ENCODE peak calls at places on chromosomes 16 and 17, in five cellular contexts. One of them, this sample, is unnamed. For H3K36me3, the result is how much of the 10 kb centered on the place peaks cover.

GRCh38 chr16:31487720-31488629 is 5.1 kb downstream of the SLC5A2 start:
- DNase-seq in left ventricle myocardium inferior: peak
- DNase-seq in uterus: no peak
- DNase-seq in fibroblast of lung: peak
- DNase-seq in colonic mucosa: peak
- DNase-seq in this sample: peak

GRCh38 chr17:66541461-66542182 is 239.2 kb downstream of the PRKCA start:
- DNase-seq in left ventricle myocardium inferior: no peak
- DNase-seq in uterus: no peak
- DNase-seq in fibroblast of lung: no peak
- DNase-seq in colonic mucosa: peak
- DNase-seq in this sample: no peak

GRCh38 chr16:4324871-4325740 is 9.2 kb downstream of the GLIS2 start:
- DNase-seq in left ventricle myocardium inferior: no peak
- DNase-seq in uterus: no peak
- DNase-seq in fibroblast of lung: no peak
- DNase-seq in colonic mucosa: no peak
- DNase-seq in this sample: no peak

GRCh38 chr17:79830303-79830702 is 8.9 kb downstream of the CBX4 start:
- DNase-seq in left ventricle myocardium inferior: no peak
- DNase-seq in uterus: no peak
- DNase-seq in fibroblast of lung: no peak
- DNase-seq in colonic mucosa: peak
- DNase-seq in this sample: no peak

GRCh38 chr17:72120878-72121163 is at the start of gene SOX9:
- DNase-seq in left ventricle myocardium inferior: peak
- DNase-seq in uterus: no peak
- DNase-seq in fibroblast of lung: peak
- DNase-seq in colonic mucosa: peak
- DNase-seq in this sample: peak

GRCh38 chr17:12048843-12049473 is 28.3 kb downstream of the MAP2K4 start:
- DNase-seq in left ventricle myocardium inferior: no peak
- DNase-seq in uterus: no peak
- DNase-seq in fibroblast of lung: no peak
- DNase-seq in colonic mucosa: no peak
- DNase-seq in this sample: no peak

GRCh38 chr16:1991135-1991551 is 1.4 kb downstream of the SYNGR3 start:
- DNase-seq in left ventricle myocardium inferior: no peak
- DNase-seq in uterus: no peak
- DNase-seq in fibroblast of lung: no peak
- DNase-seq in colonic mucosa: peak
- DNase-seq in this sample: no peak

GRCh38 chr16:54630284-54630967 is 300.2 kb upstream of the IRX5 start:
- DNase-seq in left ventricle myocardium inferior: no peak
- DNase-seq in uterus: no peak
- DNase-seq in fibroblast of lung: peak
- DNase-seq in colonic mucosa: no peak
- DNase-seq in this sample: peak

GRCh38 chr16:695355-696089 is 5.3 kb upstream of the WDR24 start:
- DNase-seq in left ventricle myocardium inferior: no peak
- DNase-seq in uterus: no peak
- DNase-seq in fibroblast of lung: no peak
- DNase-seq in colonic mucosa: peak
- DNase-seq in this sample: peak

GRCh38 chr16:67649494-67649931 is 4.6 kb downstream of the CARMIL2 start:
- DNase-seq in left ventricle myocardium inferior: no peak
- DNase-seq in uterus: no peak
- DNase-seq in fibroblast of lung: no peak
- DNase-seq in colonic mucosa: no peak
- DNase-seq in this sample: no peak

GRCh38 chr16:75130150-75130771 is 13.7 kb upstream of the LDHD start:
- DNase-seq in left ventricle myocardium inferior: no peak
- DNase-seq in uterus: no peak
- DNase-seq in fibroblast of lung: no peak
- DNase-seq in colonic mucosa: no peak
- DNase-seq in this sample: no peak

GRCh38 chr17:82943339-82943738 is 103.5 kb upstream of the ZNF750 start:
- DNase-seq in left ventricle myocardium inferior: peak
- DNase-seq in uterus: no peak
- DNase-seq in fibroblast of lung: no peak
- DNase-seq in colonic mucosa: no peak
- DNase-seq in this sample: no peak

GRCh38 chr16:75420987-75421819 is 12.1 kb downstream of the CFDP1 start:
- DNase-seq in left ventricle myocardium inferior: peak
- DNase-seq in uterus: peak
- DNase-seq in fibroblast of lung: peak
- DNase-seq in colonic mucosa: peak
- DNase-seq in this sample: peak

GRCh38 chr16:12833939-12834338 is 30.3 kb upstream of the CPPED1 start:
- DNase-seq in left ventricle myocardium inferior: no peak
- DNase-seq in uterus: no peak
- DNase-seq in fibroblast of lung: no peak
- DNase-seq in colonic mucosa: no peak
- DNase-seq in this sample: no peak

GRCh38 chr17:38743556-38744171 is 4.5 kb downstream of the PCGF2 start:
- DNase-seq in left ventricle myocardium inferior: no peak
- DNase-seq in uterus: no peak
- DNase-seq in fibroblast of lung: no peak
- DNase-seq in colonic mucosa: peak
- DNase-seq in this sample: no peak

GRCh38 chr17:66227212-66228045 is 1.8 kb downstream of the APOH start:
- DNase-seq in left ventricle myocardium inferior: no peak
- DNase-seq in uterus: no peak
- DNase-seq in fibroblast of lung: no peak
- DNase-seq in colonic mucosa: no peak
- DNase-seq in this sample: no peak

GRCh38 chr16:49755716-49756115 is 100.2 kb downstream of the ZNF423 start:
- DNase-seq in left ventricle myocardium inferior: no peak
- DNase-seq in uterus: no peak
- DNase-seq in fibroblast of lung: no peak
- DNase-seq in colonic mucosa: no peak
- DNase-seq in this sample: no peak

GRCh38 chr17:6753006-6753445 is 2.8 kb upstream of the XAF1 start:
- DNase-seq in left ventricle myocardium inferior: peak
- DNase-seq in uterus: peak
- DNase-seq in fibroblast of lung: peak
- DNase-seq in colonic mucosa: peak
- DNase-seq in this sample: peak

GRCh38 chr17:9054146-9054545 is 32.8 kb downstream of the NTN1 start:
- DNase-seq in left ventricle myocardium inferior: no peak
- DNase-seq in uterus: no peak
- DNase-seq in fibroblast of lung: no peak
- DNase-seq in colonic mucosa: no peak
- DNase-seq in this sample: no peak

GRCh38 chr17:71975998-71976649 is 144.7 kb upstream of the SOX9 start:
- DNase-seq in left ventricle myocardium inferior: peak
- DNase-seq in uterus: peak
- DNase-seq in fibroblast of lung: peak
- DNase-seq in colonic mucosa: peak
- DNase-seq in this sample: peak

GRCh38 chr17:57441270-57441600 is 184.9 kb downstream of the MSI2 start:
- DNase-seq in left ventricle myocardium inferior: no peak
- DNase-seq in uterus: no peak
- DNase-seq in fibroblast of lung: no peak
- DNase-seq in colonic mucosa: no peak
- DNase-seq in this sample: no peak

GRCh38 chr17:57444632-57445031 is 188.3 kb downstream of the MSI2 start:
- DNase-seq in left ventricle myocardium inferior: no peak
- DNase-seq in uterus: no peak
- DNase-seq in fibroblast of lung: no peak
- DNase-seq in colonic mucosa: no peak
- DNase-seq in this sample: no peak

GRCh38 chr17:57442401-57442823 is 186.1 kb downstream of the MSI2 start:
- DNase-seq in left ventricle myocardium inferior: no peak
- DNase-seq in uterus: no peak
- DNase-seq in fibroblast of lung: peak
- DNase-seq in colonic mucosa: no peak
- DNase-seq in this sample: no peak

GRCh38 chr17:57443781-57444180 is 187.5 kb downstream of the MSI2 start:
- DNase-seq in left ventricle myocardium inferior: no peak
- DNase-seq in uterus: no peak
- DNase-seq in fibroblast of lung: no peak
- DNase-seq in colonic mucosa: no peak
- DNase-seq in this sample: no peak

DNA sequence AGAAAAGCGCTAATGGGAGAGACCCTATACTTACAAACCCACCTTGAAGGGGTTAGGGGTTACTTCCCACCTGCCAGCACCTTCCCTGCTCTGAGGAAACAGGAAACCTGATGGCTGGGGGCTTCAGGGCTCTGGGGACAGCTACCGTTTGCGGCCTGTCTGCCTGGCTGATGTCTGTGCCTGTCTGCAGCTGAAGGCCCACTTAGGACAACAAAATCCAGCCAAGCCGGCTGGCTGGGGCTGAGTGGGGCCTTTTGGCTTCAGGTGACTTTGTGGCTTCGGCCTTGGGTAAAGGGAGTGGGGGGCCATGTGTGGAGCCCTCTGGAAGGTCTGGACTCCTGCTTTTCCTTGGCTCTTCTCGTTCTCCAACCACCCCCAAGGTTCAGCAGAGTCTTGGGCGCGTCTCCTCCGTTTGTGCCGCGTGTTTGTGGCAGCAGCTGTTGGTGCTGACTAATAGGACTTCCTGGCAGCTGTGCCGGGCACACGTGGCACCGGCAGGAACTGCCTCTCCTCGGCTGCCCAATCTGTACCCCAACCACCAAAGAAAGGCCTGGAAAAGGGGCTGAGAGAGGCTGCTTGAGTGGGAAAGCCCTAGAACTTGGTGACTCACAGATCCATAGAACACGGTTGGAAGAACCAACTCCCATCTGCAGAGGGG is 186.7 kb downstream of the MSI2 start:
- DNase-seq in left ventricle myocardium inferior: peak
- DNase-seq in uterus: no peak
- DNase-seq in fibroblast of lung: peak
- DNase-seq in colonic mucosa: no peak
- DNase-seq in this sample: peak
- H3K4me3 ChIP-seq in left ventricle myocardium inferior: no peak
- H3K4me3 ChIP-seq in uterus: no peak
- H3K4me3 ChIP-seq in fibroblast of lung: no peak
- H3K4me3 ChIP-seq in colonic mucosa: no peak
- H3K4me3 ChIP-seq in this sample: no peak

DNA sequence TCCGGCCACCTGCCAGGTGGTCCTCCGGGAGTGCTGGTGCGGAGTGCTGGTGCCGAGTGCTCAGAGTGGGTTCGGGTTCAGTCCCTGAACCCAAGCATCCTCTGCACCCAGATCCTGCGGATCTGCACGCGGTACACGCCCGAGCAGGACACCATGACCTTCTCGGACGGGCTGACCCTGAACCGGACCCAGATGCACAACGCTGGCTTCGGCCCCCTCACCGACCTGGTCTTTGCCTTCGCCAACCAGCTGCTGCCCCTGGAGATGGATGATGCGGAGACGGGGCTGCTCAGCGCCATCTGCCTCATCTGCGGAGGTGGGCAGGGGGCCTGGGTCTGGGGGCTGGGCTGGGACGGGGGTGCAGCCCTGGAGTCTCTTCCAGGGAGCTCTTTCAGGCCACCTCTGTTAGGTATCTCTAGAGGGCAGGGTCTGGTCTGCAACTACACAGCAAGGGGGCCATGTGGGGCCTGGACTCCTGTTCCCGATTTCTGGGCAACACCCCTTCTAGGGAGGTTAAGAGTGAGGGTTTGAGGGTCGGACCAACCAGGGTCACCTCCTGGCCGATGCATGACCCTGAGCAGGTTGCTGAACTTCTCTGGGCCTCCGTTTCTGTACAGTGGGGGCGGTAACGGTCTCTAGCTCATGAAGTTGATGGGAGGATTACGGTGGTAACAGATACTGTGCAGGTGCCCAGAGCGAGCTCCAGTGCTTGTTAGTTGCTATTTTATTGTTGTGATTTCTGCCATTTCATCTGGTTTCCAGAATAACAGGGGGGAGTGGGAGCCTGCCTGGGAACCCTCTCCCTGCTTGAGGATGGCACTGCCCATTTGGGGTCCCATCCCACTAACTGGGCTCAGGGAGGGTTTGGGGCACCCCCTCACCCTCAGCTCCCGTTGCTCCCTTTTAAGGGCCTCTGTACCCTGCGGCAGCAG is 10.1 kb downstream of the GJD3 start:
- DNase-seq in left ventricle myocardium inferior: no peak
- DNase-seq in uterus: no peak
- DNase-seq in fibroblast of lung: no peak
- DNase-seq in colonic mucosa: peak
- DNase-seq in this sample: no peak
- H3K36me3 ChIP-seq in left ventricle myocardium inferior: half or more
- H3K36me3 ChIP-seq in uterus: under half
- H3K36me3 ChIP-seq in fibroblast of lung: under half
- H3K36me3 ChIP-seq in colonic mucosa: under half
- H3K36me3 ChIP-seq in this sample: under half

DNA sequence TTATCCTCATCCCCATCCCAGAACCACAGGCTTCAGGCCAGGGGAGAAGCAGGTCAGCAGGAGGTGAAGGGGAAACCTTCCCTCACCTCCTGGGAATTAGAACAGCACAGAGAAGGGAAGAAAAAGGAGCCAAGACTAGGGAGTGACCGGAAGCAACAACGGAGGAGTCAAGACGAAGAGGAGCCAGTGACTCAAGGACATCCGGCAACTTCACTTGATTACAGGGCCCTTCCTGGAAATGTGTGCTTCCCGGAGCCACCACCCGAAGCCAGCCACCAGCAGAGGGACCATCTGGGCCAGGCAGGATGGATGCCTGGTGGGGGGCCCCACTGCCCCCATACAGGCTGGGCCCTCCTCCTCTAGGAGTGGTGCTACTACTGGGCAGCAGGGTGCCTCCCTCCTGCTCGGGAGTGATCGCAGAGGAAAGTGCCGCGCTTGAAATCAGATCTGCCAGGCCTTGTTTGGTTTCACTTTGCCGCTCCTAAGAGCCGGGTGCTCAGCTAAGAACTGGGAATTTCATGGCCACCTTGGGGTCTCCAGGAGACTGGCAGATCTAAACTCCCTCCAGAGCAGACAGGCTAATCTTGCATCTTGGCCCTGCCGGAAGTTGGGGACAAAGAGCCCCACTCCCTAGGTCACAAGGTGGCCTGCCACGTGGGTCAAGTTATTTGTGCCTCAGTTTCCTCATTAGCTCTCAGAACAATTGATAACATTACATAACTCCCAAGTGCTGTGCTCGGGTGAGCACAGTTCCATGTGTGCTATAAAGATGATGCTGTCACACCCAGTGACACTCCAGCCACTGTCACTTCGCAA is 6.6 kb downstream of the CDC42EP4 start:
- DNase-seq in left ventricle myocardium inferior: peak
- DNase-seq in uterus: peak
- DNase-seq in fibroblast of lung: peak
- DNase-seq in colonic mucosa: peak
- DNase-seq in this sample: peak
- TF ChIP-seq CTCF in left ventricle myocardium inferior: peak
- TF ChIP-seq CTCF in uterus: peak
- TF ChIP-seq CTCF in fibroblast of lung: peak
- TF ChIP-seq CTCF in colonic mucosa: no peak
- TF ChIP-seq CTCF in this sample: peak

DNA sequence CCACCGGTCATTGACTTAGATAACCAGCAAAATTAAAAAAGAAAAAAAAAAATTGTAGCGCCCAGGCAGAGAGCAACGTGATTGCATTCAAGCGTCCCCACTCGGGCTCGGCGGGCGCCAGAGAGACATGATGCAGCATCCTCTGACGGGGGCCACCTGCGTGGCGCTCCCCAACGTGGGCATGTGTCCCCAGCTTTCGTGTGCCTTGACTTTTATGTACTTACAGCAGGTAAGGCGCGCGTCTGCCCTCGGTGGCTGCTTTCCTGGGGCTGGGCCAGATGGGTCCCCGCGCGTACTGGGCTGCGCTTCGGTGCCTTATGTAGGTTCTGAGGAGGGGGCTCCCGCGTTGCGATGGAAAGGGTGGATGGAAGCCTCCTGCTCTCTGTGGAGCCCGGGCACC is 28.4 kb upstream of the RBFOX1 start:
- DNase-seq in left ventricle myocardium inferior: no peak
- DNase-seq in uterus: no peak
- DNase-seq in fibroblast of lung: no peak
- DNase-seq in colonic mucosa: no peak
- DNase-seq in this sample: no peak
- H3K4me3 ChIP-seq in left ventricle myocardium inferior: peak
- H3K4me3 ChIP-seq in uterus: no peak
- H3K4me3 ChIP-seq in fibroblast of lung: no peak
- H3K4me3 ChIP-seq in colonic mucosa: no peak
- H3K4me3 ChIP-seq in this sample: no peak

This sample was measured in bronchial epithelial cell.